ENCODE peak calls at places on chromosomes 5 and 9, in four cellular contexts. Q is WTC11; U is brain pericyte; D is activated naive CD4-positive, alpha-beta T cell. O is an unnamed sample.

GRCh38 chr5:173010021-173010420 is 26.4 kb downstream of the ATP6V0E1 start:
- DNase-seq in Q (no peak), U (no peak), D (no peak), O (no peak)

GRCh38 chr9:1890806-1891205 is 124.3 kb upstream of the SMARCA2 start:
- DNase-seq in Q (no peak), U (no peak), D (no peak), O (no peak)

GRCh38 chr5:89087551-89088318 is 204.8 kb upstream of the MEF2C start:
- DNase-seq in Q (peak), U (no peak), D (no peak), O (no peak)

GRCh38 chr5:87061046-87061445 is 206.6 kb upstream of the RASA1 start:
- DNase-seq in Q (no peak), U (no peak), D (no peak), O (no peak)

GRCh38 chr5:9351535-9351934 is 194.3 kb downstream of the SEMA5A start:
- DNase-seq in Q (no peak), U (no peak), D (no peak), O (no peak)

GRCh38 chr5:376951-377325 is 55.4 kb downstream of the AHRR start:
- DNase-seq in Q (no peak), U (no peak), D (no peak), O (no peak)

GRCh38 chr9:135982499-135983264 is 21.5 kb upstream of the UBAC1 start:
- DNase-seq in Q (no peak), U (no peak), D (no peak), O (no peak)

GRCh38 chr5:43664641-43665040 is 61.7 kb downstream of the NNT start:
- DNase-seq in Q (no peak), U (no peak), D (no peak), O (no peak)

GRCh38 chr5:139849501-139849900 is 53.9 kb downstream of the PSD2 start:
- DNase-seq in Q (no peak), U (no peak), D (no peak), O (no peak)

GRCh38 chr5:134651531-134651930 is 2.9 kb downstream of the SEC24A start:
- DNase-seq in Q (no peak), U (no peak), D (no peak), O (no peak)

GRCh38 chr5:14399054-14399657 is 182.4 kb upstream of the OTULINL start:
- DNase-seq in Q (no peak), U (no peak), D (no peak), O (no peak)

GRCh38 chr9:12698293-12698692 is 5.1 kb downstream of the TYRP1 start:
- DNase-seq in Q (no peak), U (no peak), D (no peak), O (no peak)

GRCh38 chr5:28914302-28914701 is 1875.9 kb upstream of the CDH9 start:
- DNase-seq in Q (no peak), U (no peak), D (no peak), O (no peak)

GRCh38 chr9:101442248-101443136 is 6.9 kb upstream of the ALDOB start:
- DNase-seq in Q (no peak), U (no peak), D (no peak), O (no peak)

GRCh38 chr5:2685651-2686050 is 65.8 kb downstream of the IRX2 start:
- DNase-seq in Q (no peak), U (no peak), D (no peak), O (no peak)

GRCh38 chr9:91182429-91182828 is 179.3 kb downstream of the AUH start:
- DNase-seq in Q (no peak), U (no peak), D (no peak), O (no peak)

GRCh38 chr9:37997636-37998374 is 71.2 kb downstream of the SHB start:
- DNase-seq in Q (no peak), U (no peak), D (no peak), O (no peak)

GRCh38 chr9:20209421-20210340 is 412.6 kb downstream of the MLLT3 start:
- DNase-seq in Q (no peak), U (no peak), D (no peak), O (peak)

O was measured in NK-92 treated with Interleukin-12 subunit alpha and Interleukin-12 subunit beta, amount 100 ng/mL, for 24 hours.